ENCODE peak calls at places on chromosomes 12 and 14, in ten cellular contexts. S is AG10803; V is cardiac muscle cell; U is pancreas; O is endothelial cell; B is HuH-7.5; J is GOT3; E is tibial nerve; C is activated naive CD8-positive, alpha-beta T cell treated with anti-CD3 and anti-CD28 coated beads for 36 hours; H is posterior cingulate gyrus. M is an unnamed sample.

GRCh38 chr14:24427537-24428508 is 1.6 kb downstream of the CBLN3 start:
- DNase-seq in S (no peak), C (no peak), B (no peak), O (no peak), V (no peak), E (no peak), H (no peak), U (peak; percentile 38), J (no peak), M (no peak)

GRCh38 chr12:6688543-6688999 is 604 bp downstream of the ZNF384 start:
- DNase-seq in C (peak; percentile 44), E (peak; percentile 89), B (no peak), V (peak; percentile 35), O (peak; percentile 28), U (peak; percentile 68), H (no peak), S (peak; percentile 22), J (no peak), M (no peak)

GRCh38 chr14:75119056-75119455 is 7.8 kb downstream of the NEK9 start:
- DNase-seq in J (no peak), E (no peak), C (no peak), B (no peak), U (no peak), H (no peak), O (no peak), S (peak; percentile 6), V (no peak), M (no peak)

GRCh38 chr12:122862110-122862634 is 26.9 kb downstream of the HIP1R start:
- DNase-seq in V (no peak), B (no peak), C (no peak), E (no peak), H (no peak), U (peak; percentile 44), S (no peak), O (no peak), J (no peak), M (no peak)

GRCh38 chr14:67764496-67764895 is 51.9 kb downstream of the ZFYVE26 start:
- DNase-seq in C (no peak), B (no peak), O (no peak), J (no peak), E (no peak), U (no peak), V (no peak), H (no peak), S (no peak), M (no peak)

GRCh38 chr14:32939254-32940065 is 781 bp downstream of the NPAS3 start:
- DNase-seq in B (no peak), U (peak; percentile 81), V (peak; percentile 82), O (peak; percentile 81), H (peak; percentile 68), C (peak; percentile 50), J (no peak), S (peak; percentile 77), E (peak; percentile 75), M (peak; percentile 65)

GRCh38 chr12:105775351-105775750 is 363.4 kb downstream of the NUAK1 start:
- DNase-seq in C (no peak), V (no peak), U (no peak), O (no peak), S (peak; percentile 62), E (no peak), B (no peak), H (no peak), J (no peak), M (peak; percentile 9)

GRCh38 chr12:47377414-47378221 is 297.9 kb upstream of the AMIGO2 start:
- DNase-seq in H (peak; percentile 40), E (peak; percentile 61), U (peak; percentile 99), V (peak; percentile 4), O (no peak), C (no peak), S (peak; percentile 100), J (peak; percentile 49), B (no peak), M (peak; percentile 96)

GRCh38 chr12:3185260-3185870 is 108.2 kb downstream of the TSPAN9 start:
- DNase-seq in S (no peak), H (no peak), O (no peak), J (no peak), C (no peak), U (no peak), B (no peak), E (no peak), V (peak; percentile 69), M (peak; percentile 52)

GRCh38 chr12:69994593-69995222 is 169.7 kb downstream of the MYRFL start:
- DNase-seq in B (peak; percentile 26), V (no peak), S (no peak), J (no peak), E (no peak), O (no peak), U (no peak), C (no peak), H (no peak), M (peak; percentile 16)

GRCh38 chr12:538731-539539 is 79.2 kb downstream of the B4GALNT3 start:
- DNase-seq in J (no peak), C (no peak), O (no peak), H (no peak), V (no peak), U (peak; percentile 73), E (peak; percentile 36), S (peak; percentile 62), B (peak; percentile 62), M (peak; percentile 75)

GRCh38 chr12:6950944-6951540 is at the start of gene PTPN6:
- DNase-seq in U (peak; percentile 28), E (no peak), C (peak; percentile 79), B (no peak), J (no peak), O (no peak), V (no peak), S (no peak), H (no peak), M (no peak)

GRCh38 chr12:7555752-7556151 is 52.2 kb upstream of the CD163 start:
- DNase-seq in B (no peak), J (no peak), S (peak; percentile 72), O (no peak), H (no peak), C (no peak), E (no peak), U (no peak), V (peak; percentile 51), M (peak; percentile 69)

GRCh38 chr14:67987596-67987995 is 168.0 kb downstream of the RAD51B start:
- DNase-seq in J (no peak), C (no peak), H (no peak), E (no peak), S (peak; percentile 87), V (no peak), B (no peak), O (no peak), U (no peak), M (peak; percentile 77)

GRCh38 chr12:62260733-62261683 is 804 bp downstream of the USP15 start:
- DNase-seq in E (peak; percentile 28), O (peak; percentile 52), H (no peak), J (no peak), U (no peak), V (peak; percentile 68), B (peak; percentile 20), C (peak; percentile 62), S (peak; percentile 30), M (peak; percentile 46)

GRCh38 chr12:25058012-25058411 is 109.1 kb upstream of the BCAT1 start:
- DNase-seq in U (no peak), V (no peak), J (no peak), C (no peak), E (no peak), H (no peak), O (no peak), S (no peak), B (no peak), M (no peak)

GRCh38 chr12:3988519-3989217 is 115.5 kb upstream of the PARP11 start:
- DNase-seq in B (no peak), U (no peak), E (no peak), H (no peak), J (no peak), O (no peak), C (peak; percentile 58), S (no peak), V (no peak), M (no peak)

GRCh38 chr14:100067481-100067880 is 2.3 kb downstream of the EVL start:
- DNase-seq in C (no peak), E (no peak), B (no peak), H (no peak), U (no peak), V (no peak), S (no peak), O (no peak), J (no peak), M (no peak)

GRCh38 chr14:71711619-71712018 is 220.6 kb upstream of the RGS6 start:
- DNase-seq in H (no peak), J (no peak), E (no peak), O (no peak), V (no peak), S (peak; percentile 97), C (no peak), B (no peak), U (no peak), M (peak; percentile 23)

GRCh38 chr12:106251636-106252035 is 3.8 kb upstream of the CKAP4 start:
- DNase-seq in E (no peak), U (no peak), B (no peak), C (no peak), S (peak; percentile 82), V (peak; percentile 17), J (no peak), O (no peak), H (no peak), M (peak; percentile 40)

GRCh38 chr14:31196839-31197477 is 10.6 kb downstream of the HECTD1 start:
- DNase-seq in C (no peak), E (no peak), O (no peak), V (no peak), J (no peak), B (no peak), U (no peak), S (no peak), H (no peak), M (no peak)

GRCh38 chr12:114213055-114213561 is 192.8 kb downstream of the TBX5 start:
- DNase-seq in E (no peak), S (no peak), O (no peak), H (no peak), V (no peak), C (no peak), B (no peak), J (no peak), U (no peak), M (no peak)

GRCh38 chr14:58639842-58640484 is 2.2 kb downstream of the DACT1 start:
- DNase-seq in J (no peak), H (no peak), S (peak; percentile 96), B (peak; percentile 55), V (peak; percentile 85), E (peak; percentile 74), C (no peak), U (no peak), O (peak; percentile 40), M (peak; percentile 56)

GRCh38 chr12:121793501-121793835 is at the start of gene RHOF:
- DNase-seq in S (no peak), O (peak; percentile 48), V (peak; percentile 51), E (no peak), B (no peak), C (no peak), U (no peak), J (no peak), H (no peak), M (no peak)

GRCh38 chr12:59345406-59345805 is 250.4 kb upstream of the SLC16A7 start:
- DNase-seq in O (no peak), S (no peak), U (no peak), E (no peak), C (no peak), B (no peak), J (no peak), V (no peak), H (no peak), M (no peak)

GRCh38 chr14:21264025-21264801 is 5.0 kb downstream of the HNRNPC start:
- DNase-seq in C (no peak), S (peak; percentile 77), U (no peak), V (no peak), E (no peak), B (no peak), J (no peak), H (no peak), O (no peak), M (peak; percentile 49)

GRCh38 chr14:74582910-74583581 is 29.0 kb downstream of the LTBP2 start:
- DNase-seq in V (peak; percentile 54), B (no peak), E (no peak), H (no peak), J (no peak), O (no peak), U (peak; percentile 76), C (no peak), S (peak; percentile 69), M (peak; percentile 11)

GRCh38 chr12:46152456-46152855 is 116.4 kb downstream of the SLC38A1 start:
- DNase-seq in H (no peak), J (no peak), V (no peak), B (no peak), C (no peak), U (no peak), O (no peak), S (no peak), E (no peak), M (no peak)